ENCODE peak calls at places on chromosome 1, in eight cellular contexts. Y is Ammon's horn, I is NCI-H1417, C is nucleus accumbens, L is H54, H is mesothelial cell of epicardium, W is T-helper 9 cell, K is uterus. G is an unnamed sample.

GRCh38 chr1:26666855-26667254 is 29.0 kb upstream of the ARID1A start:
- DNase-seq in I (no peak), K (no peak), W (no peak), Y (no peak), C (no peak), H (no peak), L (no peak), G (peak)

GRCh38 chr1:243739335-243740003 is 110.6 kb downstream of the AKT3 start:
- DNase-seq in H (no peak), K (no peak), I (no peak), L (no peak), W (no peak), Y (no peak), C (no peak), G (no peak)

GRCh38 chr1:110060034-110060661 is 10.3 kb downstream of the ALX3 start:
- DNase-seq in H (no peak), K (no peak), C (no peak), Y (peak), I (no peak), W (peak), L (peak), G (peak)

GRCh38 chr1:177863776-177864175 is 106.1 kb downstream of the SEC16B start:
- DNase-seq in W (no peak), Y (no peak), I (no peak), H (no peak), L (no peak), C (no peak), K (no peak), G (peak)

GRCh38 chr1:15863156-15863901 is 15.8 kb downstream of the SPEN start:
- DNase-seq in Y (no peak), I (no peak), H (no peak), L (no peak), C (no peak), K (no peak), W (no peak), G (no peak)

GRCh38 chr1:209076688-209077087 is 506.8 kb upstream of the CAMK1G start:
- DNase-seq in K (no peak), Y (no peak), H (no peak), I (peak), C (no peak), L (no peak), W (no peak), G (peak)

GRCh38 chr1:232952514-232953175 is 2.2 kb downstream of the NTPCR start:
- DNase-seq in L (peak), H (no peak), K (no peak), I (peak), C (peak), W (no peak), Y (peak), G (peak)

GRCh38 chr1:60367522-60367921 is 294.0 kb upstream of the C1orf87 start:
- DNase-seq in Y (peak), W (no peak), H (no peak), K (no peak), C (no peak), I (no peak), L (no peak), G (no peak)

G was measured in ELR.